ENCODE peak calls at places on chromosomes 6 and 20, in four cellular contexts. K is heart right ventricle, Q is NB4, D is upper lobe of right lung. V is an unnamed sample.

GRCh38 chr6:11729083-11729482 is 49.5 kb downstream of the ADTRP start:
- DNase-seq in K (no peak), Q (no peak), D (no peak), V (no peak)

GRCh38 chr6:11343963-11344714 is 111.7 kb upstream of the NEDD9 start:
- DNase-seq in K (no peak), Q (no peak), D (no peak), V (peak)

GRCh38 chr6:158358450-158359077 is 46.3 kb downstream of the TULP4 start:
- DNase-seq in K (no peak), Q (no peak), D (no peak), V (no peak)

GRCh38 chr20:15674253-15675145 is 898.7 kb downstream of the KIF16B start:
- DNase-seq in K (no peak), Q (no peak), D (no peak), V (no peak)

GRCh38 chr6:161618816-161619454 is 345.1 kb upstream of the AGPAT4 start:
- DNase-seq in K (peak), Q (peak), D (no peak), V (peak)

GRCh38 chr6:40328988-40329545 is 258.1 kb downstream of the LRFN2 start:
- DNase-seq in K (no peak), Q (no peak), D (no peak), V (no peak)

GRCh38 chr20:40979247-40979646 is 49.4 kb upstream of the TOP1 start:
- DNase-seq in K (no peak), Q (no peak), D (no peak), V (no peak)

GRCh38 chr20:34562643-34563042 is 4.1 kb downstream of the MAP1LC3A start:
- DNase-seq in K (no peak), Q (peak), D (no peak), V (no peak)

GRCh38 chr6:136586295-136586694 is 36.1 kb upstream of the MAP7 start:
- DNase-seq in K (no peak), Q (no peak), D (no peak), V (no peak)

GRCh38 chr6:170529839-170530520 is 23.1 kb downstream of the PSMB1 start:
- DNase-seq in K (peak), Q (peak), D (peak), V (peak)

GRCh38 chr20:5580940-5581708 is 169.1 kb upstream of the SHLD1 start:
- DNase-seq in K (no peak), Q (no peak), D (no peak), V (peak)

GRCh38 chr6:111481836-111482235 is 1.2 kb downstream of the REV3L start:
- DNase-seq in K (no peak), Q (no peak), D (no peak), V (no peak)

GRCh38 chr6:74073896-74074295 is 377.9 kb downstream of the CD109 start:
- DNase-seq in K (no peak), Q (no peak), D (no peak), V (no peak)

GRCh38 chr6:12911387-12911960 is 194.9 kb downstream of the PHACTR1 start:
- DNase-seq in K (no peak), Q (peak), D (no peak), V (peak)

GRCh38 chr6:11766589-11767450 is 11.8 kb downstream of the ADTRP start:
- DNase-seq in K (no peak), Q (no peak), D (no peak), V (peak)

GRCh38 chr6:45721665-45722064 is 294.0 kb downstream of the CLIC5 start:
- DNase-seq in K (no peak), Q (no peak), D (no peak), V (no peak)

GRCh38 chr20:63690898-63691710 is 5.3 kb upstream of the TNFRSF6B start:
- DNase-seq in K (peak), Q (no peak), D (peak), V (no peak)

GRCh38 chr6:36984581-36985383 is 1.2 kb downstream of the MTCH1 start:
- DNase-seq in K (peak), Q (peak), D (peak), V (no peak)

GRCh38 chr20:19583532-19584175 is 174.4 kb upstream of the RIN2 start:
- DNase-seq in K (peak), Q (peak), D (peak), V (peak)

GRCh38 chr6:81531869-81532561 is 220.5 kb downstream of the TENT5A start:
- DNase-seq in K (no peak), Q (no peak), D (no peak), V (no peak)

GRCh38 chr6:34341481-34341971 is 50.9 kb downstream of the NUDT3 start:
- DNase-seq in K (no peak), Q (peak), D (no peak), V (no peak)

GRCh38 chr6:162119349-162119748 is 608.2 kb downstream of the PRKN start:
- DNase-seq in K (peak), Q (peak), D (no peak), V (peak)

GRCh38 chr6:106439459-106439858 is 78.9 kb downstream of the CRYBG1 start:
- DNase-seq in K (no peak), Q (no peak), D (no peak), V (no peak)

GRCh38 chr6:118128755-118129154 is 221.7 kb downstream of the SLC35F1 start:
- DNase-seq in K (no peak), Q (no peak), D (no peak), V (no peak)

GRCh38 chr20:63306673-63307537 is 13.9 kb downstream of the COL20A1 start:
- DNase-seq in K (no peak), Q (no peak), D (no peak), V (no peak)

GRCh38 chr20:15706719-15707118 is 866.5 kb downstream of the KIF16B start:
- DNase-seq in K (no peak), Q (no peak), D (no peak), V (no peak)

GRCh38 chr6:3614918-3615317 is 136.6 kb downstream of the PXDC1 start:
- DNase-seq in K (no peak), Q (no peak), D (no peak), V (no peak)

GRCh38 chr6:106790146-106790770 is 160.9 kb downstream of the QRSL1 start:
- DNase-seq in K (no peak), Q (no peak), D (no peak), V (no peak)

DNA sequence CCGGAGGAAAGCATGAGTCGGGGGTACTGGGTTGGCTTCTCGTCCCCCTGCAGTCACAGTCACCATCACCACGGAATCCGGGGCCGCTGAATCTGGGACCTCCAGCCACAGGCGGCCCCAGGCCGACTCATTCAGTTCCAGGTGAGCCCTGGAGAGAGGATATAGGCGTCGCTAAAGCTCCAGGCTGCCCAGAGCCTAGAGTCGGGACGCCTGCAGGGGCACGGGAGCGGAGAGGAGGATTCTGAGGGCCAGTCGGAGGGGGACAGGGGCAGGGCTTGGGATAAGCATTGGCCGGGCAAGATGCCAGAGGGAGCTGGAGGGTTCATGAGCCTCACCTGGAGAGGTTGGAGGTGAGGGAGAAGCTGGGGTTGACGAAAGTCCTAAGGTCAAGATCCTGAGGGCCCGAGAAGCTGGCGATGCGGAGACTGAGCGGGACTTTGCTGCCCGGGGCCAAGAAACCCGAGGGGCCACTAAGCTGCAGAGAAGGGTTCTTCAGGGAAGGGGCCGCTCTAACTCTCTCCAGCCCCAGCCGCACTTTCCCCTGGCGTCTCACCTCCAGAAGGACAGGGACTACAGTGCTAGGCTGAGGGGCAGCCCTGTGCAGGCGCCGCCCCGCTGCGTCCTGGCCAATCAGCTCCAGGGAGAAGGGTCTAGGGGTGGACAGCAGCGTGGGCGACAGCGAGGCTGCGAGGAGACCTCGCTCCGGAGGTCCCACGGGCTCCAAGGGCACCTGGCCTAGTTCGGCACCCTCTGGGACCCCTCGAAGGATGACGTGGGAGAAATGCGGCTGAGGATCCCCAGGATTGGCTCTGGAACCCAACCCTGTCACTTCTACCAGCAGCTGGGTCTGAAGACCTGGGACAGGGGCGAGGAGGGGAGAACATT is 3.7 kb downstream of the SAPCD1 start:
- DNase-seq in K (no peak), Q (no peak), D (no peak), V (peak)
- H3K4me3 ChIP-seq in K (peak), Q (no peak), D (peak), V (no peak)

GRCh38 chr6:125196613-125197012 is 43.0 kb downstream of the TPD52L1 start:
- DNase-seq in K (no peak), Q (no peak), D (no peak), V (no peak)
- H3K4me3 ChIP-seq in K (no peak), Q (no peak), D (no peak), V (no peak)

GRCh38 chr6:42314571-42314950 is 96.9 kb upstream of the MRPS10 start:
- DNase-seq in K (no peak), Q (no peak), D (no peak), V (no peak)

GRCh38 chr6:42315220-42315990 is 97.7 kb upstream of the MRPS10 start:
- DNase-seq in K (no peak), Q (no peak), D (no peak), V (no peak)

GRCh38 chr6:42316390-42316970 is 98.8 kb upstream of the MRPS10 start:
- DNase-seq in K (no peak), Q (peak), D (no peak), V (no peak)

GRCh38 chr6:42316981-42317380 is 99.3 kb upstream of the MRPS10 start:
- DNase-seq in K (no peak), Q (peak), D (no peak), V (no peak)

GRCh38 chr6:42315991-42316378 is 98.3 kb upstream of the MRPS10 start:
- DNase-seq in K (no peak), Q (peak), D (no peak), V (peak)
- H3K4me3 ChIP-seq in K (no peak), Q (no peak), D (no peak), V (no peak)

GRCh38 chr20:4366076-4366475 is 350.7 kb upstream of the RNF24 start:
- DNase-seq in K (no peak), Q (no peak), D (no peak), V (no peak)
- H3K4me3 ChIP-seq in K (no peak), Q (no peak), D (no peak), V (no peak)

DNA sequence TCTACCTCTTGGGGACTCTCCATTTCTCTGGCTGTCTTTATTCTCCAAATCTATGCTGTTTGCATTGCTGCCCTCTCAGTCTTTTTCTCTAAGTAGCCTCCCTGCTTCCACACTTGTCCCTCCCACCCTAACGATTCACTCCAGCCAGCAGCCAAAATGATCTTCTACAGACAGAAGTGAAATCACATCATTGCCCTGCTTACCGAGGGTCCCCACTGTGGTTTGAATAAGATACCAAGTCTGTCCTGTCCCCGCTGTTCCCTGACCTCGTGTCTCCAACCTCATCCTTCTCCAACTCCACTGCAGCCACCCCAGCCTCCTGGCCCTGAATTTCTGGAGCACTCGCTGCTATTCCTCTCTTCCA is 11.5 kb upstream of the OCSTAMP start:
- DNase-seq in K (no peak), Q (no peak), D (no peak), V (no peak)
- H3K4me3 ChIP-seq in K (peak), Q (peak), D (peak), V (no peak)

GRCh38 chr6:149216459-149216858 is 101.1 kb upstream of the TAB2 start:
- DNase-seq in K (no peak), Q (no peak), D (no peak), V (no peak)
- H3K4me3 ChIP-seq in K (no peak), Q (no peak), D (no peak), V (no peak)

V was measured in trophoblast cell.